ENCODE peak calls at places on chromosome 20, in six cellular contexts. E is stimulated activated naive CD8-positive, alpha-beta T cell treated with anti-CD3 and anti-CD28 coated beads, Interleukin-15, Interleukin-2, amounts not matched to agents 100 U/mL and 50 U/mL, for 24 hours; H is AG10803; A is HFFc6; Q is WTC11; W is GM18507. K is an unnamed sample.

GRCh38 chr20:63105211-63106107 is 98.7 kb upstream of the BHLHE23 start:
- DNase-seq in Q (no peak), A (no peak), W (no peak), E (no peak), H (no peak), K (no peak)

GRCh38 chr20:36301359-36302119 is 4.6 kb upstream of the DLGAP4 start:
- DNase-seq in H (no peak), E (no peak), W (no peak), Q (no peak), A (no peak), K (no peak)

GRCh38 chr20:59005523-59006166 is 1.4 kb downstream of the CTSZ start:
- DNase-seq in H (no peak), Q (no peak), W (no peak), E (no peak), A (no peak), K (no peak)

GRCh38 chr20:8305449-8305978 is 173.4 kb downstream of the PLCB1 start:
- DNase-seq in H (no peak), A (peak), W (peak), Q (peak), E (peak), K (peak)

GRCh38 chr20:13166006-13166405 is 55.1 kb upstream of the ISM1 start:
- DNase-seq in A (no peak), Q (no peak), E (no peak), W (no peak), H (no peak), K (no peak)

GRCh38 chr20:59004763-59005522 is 2.1 kb downstream of the CTSZ start:
- DNase-seq in W (peak), H (no peak), Q (no peak), A (no peak), E (peak), K (no peak)

GRCh38 chr20:33423141-33423834 is 20.3 kb downstream of the SNTA1 start:
- DNase-seq in W (no peak), H (peak), A (peak), Q (no peak), E (no peak), K (peak)

GRCh38 chr20:25039697-25040437 is 18.1 kb downstream of the ACSS1 start:
- DNase-seq in W (no peak), A (no peak), Q (no peak), E (no peak), H (peak), K (peak)

GRCh38 chr20:18012901-18013300 is 44.1 kb downstream of the MGME1 start:
- DNase-seq in A (no peak), Q (no peak), W (no peak), E (no peak), H (no peak), K (no peak)

GRCh38 chr20:57737349-57737748 is 27.5 kb upstream of the PMEPA1 start:
- DNase-seq in Q (no peak), W (no peak), H (no peak), E (no peak), A (no peak), K (no peak)

GRCh38 chr20:60931691-60932090 is 320.4 kb upstream of the CDH4 start:
- DNase-seq in Q (no peak), A (no peak), E (no peak), W (no peak), H (no peak), K (no peak)

GRCh38 chr20:39112196-39112743 is 150.1 kb downstream of the DHX35 start:
- DNase-seq in A (peak), H (peak), Q (peak), E (peak), W (peak), K (peak)

GRCh38 chr20:47204008-47204745 is 152.3 kb downstream of the ZMYND8 start:
- DNase-seq in W (no peak), E (no peak), A (peak), H (peak), Q (no peak), K (peak)

GRCh38 chr20:49187330-49188100 is 619 bp downstream of the STAU1 start:
- DNase-seq in W (no peak), E (no peak), A (no peak), H (no peak), Q (no peak), K (no peak)

GRCh38 chr20:57005146-57005933 is 261.1 kb downstream of the BMP7 start:
- DNase-seq in Q (no peak), E (no peak), A (no peak), H (no peak), W (no peak), K (no peak)

GRCh38 chr20:51468636-51469035 is 73.9 kb downstream of the NFATC2 start:
- DNase-seq in Q (no peak), W (no peak), H (no peak), E (no peak), A (no peak), K (no peak)

GRCh38 chr20:25116746-25117457 is 35.0 kb upstream of the VSX1 start:
- DNase-seq in E (no peak), A (no peak), W (no peak), Q (no peak), H (no peak), K (no peak)

GRCh38 chr20:15236812-15237211 is 899.4 kb upstream of the FLRT3 start:
- DNase-seq in H (peak), W (peak), E (peak), A (no peak), Q (peak), K (peak)

GRCh38 chr20:1619861-1620444 is at the start of gene SIRPB1:
- DNase-seq in E (peak), H (no peak), Q (no peak), W (no peak), A (no peak), K (no peak)

GRCh38 chr20:39853664-39854063 is 835.4 kb downstream of the MAFB start:
- DNase-seq in E (no peak), H (peak), A (peak), Q (peak), W (no peak), K (peak)

GRCh38 chr20:36542019-36542488 is 735 bp downstream of the MYL9 start:
- DNase-seq in H (peak), A (peak), E (peak), W (no peak), Q (peak), K (peak)

GRCh38 chr20:63422653-63423052 is 49.8 kb downstream of the KCNQ2 start:
- DNase-seq in E (no peak), A (no peak), W (no peak), Q (no peak), H (no peak), K (no peak)

GRCh38 chr20:7113577-7114466 is 346.3 kb downstream of the BMP2 start:
- DNase-seq in W (no peak), Q (peak), H (peak), E (no peak), A (no peak), K (peak)

GRCh38 chr20:25399038-25399430 is 8.4 kb upstream of the ABHD12 start:
- DNase-seq in Q (no peak), A (peak), H (peak), E (no peak), W (no peak), K (peak)

GRCh38 chr20:15036938-15037337 is 699.5 kb upstream of the FLRT3 start:
- DNase-seq in W (no peak), A (no peak), H (no peak), E (no peak), Q (no peak), K (no peak)

GRCh38 chr20:44967207-44967807 is 995 bp downstream of the STK4 start:
- DNase-seq in H (peak), A (peak), Q (no peak), E (no peak), W (no peak), K (peak)

GRCh38 chr20:189611-190010 is at the start of gene DEFB128:
- DNase-seq in A (no peak), H (no peak), E (no peak), Q (no peak), W (no peak), K (no peak)

K was measured in fibroblast of mammary gland.